ENCODE peak calls at places on chromosomes 12 and 14, in six cellular contexts. O is NB4, X is heart right ventricle, Y is breast epithelium, Z is astrocyte of the cerebellum, B is omental fat pad. H is an unnamed sample.

GRCh38 chr12:26798013-26798412 is 35.0 kb downstream of the ITPR2 start:
- DNase-seq in O (no peak), X (no peak), Y (no peak), Z (no peak), B (no peak), H (no peak)

GRCh38 chr12:120316798-120317257 is 10.8 kb downstream of the PLA2G1B start:
- DNase-seq in O (no peak), X (no peak), Y (no peak), Z (no peak), B (no peak), H (no peak)

GRCh38 chr12:116718578-116719454 is 19.1 kb downstream of the SPRING1 start:
- DNase-seq in O (no peak), X (no peak), Y (no peak), Z (peak; percentile 60), B (no peak), H (no peak)

GRCh38 chr14:81172353-81172752 is 48.4 kb downstream of the GTF2A1 start:
- DNase-seq in O (no peak), X (no peak), Y (no peak), Z (no peak), B (no peak), H (no peak)

GRCh38 chr12:68175566-68176033 is 16.1 kb upstream of the IFNG start:
- DNase-seq in O (no peak), X (no peak), Y (no peak), Z (no peak), B (no peak), H (no peak)

GRCh38 chr12:121241203-121241970 is 31.5 kb downstream of the P2RX4 start:
- DNase-seq in O (peak; percentile 86), X (no peak), Y (no peak), Z (no peak), B (no peak), H (no peak)

GRCh38 chr12:68998036-68998435 is 65.1 kb upstream of the CPM start:
- DNase-seq in O (peak; percentile 56), X (no peak), Y (no peak), Z (no peak), B (no peak), H (no peak)

GRCh38 chr14:100114109-100114765 is 45.2 kb downstream of the DEGS2 start:
- DNase-seq in O (no peak), X (no peak), Y (no peak), Z (no peak), B (no peak), H (no peak)

GRCh38 chr12:24499151-24500146 is 449.5 kb downstream of the BCAT1 start:
- DNase-seq in O (no peak), X (no peak), Y (no peak), Z (no peak), B (no peak), H (no peak)

GRCh38 chr14:65676361-65677014 is 264.0 kb downstream of the FUT8 start:
- DNase-seq in O (no peak), X (no peak), Y (no peak), Z (no peak), B (no peak), H (no peak)

GRCh38 chr14:39396448-39396847 is 35.8 kb downstream of the FBXO33 start:
- DNase-seq in O (peak; percentile 8), X (no peak), Y (no peak), Z (no peak), B (no peak), H (no peak)

GRCh38 chr14:76811561-76811960 is 1.1 kb downstream of the ANGEL1 start:
- DNase-seq in O (peak; percentile 8), X (no peak), Y (no peak), Z (no peak), B (no peak), H (no peak)

GRCh38 chr12:106956048-106956935 is 585 bp downstream of the TMEM263 start:
- DNase-seq in O (peak; percentile 76), X (peak; percentile 68), Y (peak; percentile 62), Z (peak; percentile 57), B (peak; percentile 34), H (no peak)

GRCh38 chr12:92085040-92085439 is 60.6 kb downstream of the BTG1 start:
- DNase-seq in O (no peak), X (no peak), Y (no peak), Z (no peak), B (no peak), H (no peak)

GRCh38 chr12:126873701-126874100 is 1393.3 kb upstream of the TMEM132C start:
- DNase-seq in O (no peak), X (no peak), Y (no peak), Z (no peak), B (no peak), H (no peak)

GRCh38 chr14:58167057-58167456 is 15.0 kb upstream of the ARMH4 start:
- DNase-seq in O (no peak), X (no peak), Y (no peak), Z (no peak), B (no peak), H (no peak)
- TF ChIP-seq CTCF in O (no peak), X (no peak), Y (no peak), Z (no peak), B (no peak), H (no peak)

GRCh38 chr12:13941258-13942249 is 39.8 kb downstream of the GRIN2B start:
- DNase-seq in O (peak; percentile 58), X (peak; percentile 19), Y (no peak), Z (peak; percentile 11), B (no peak), H (no peak)
- TF ChIP-seq CTCF in O (peak; percentile 37), X (peak; percentile 39), Y (no peak), Z (no peak), B (no peak), H (peak; percentile 80)

GRCh38 chr14:105168496-105168978 is at the start of gene JAG2:
- DNase-seq in O (no peak), X (peak; percentile 72), Y (no peak), Z (no peak), B (no peak), H (no peak)

GRCh38 chr14:105168979-105169507 is 467 bp upstream of the JAG2 start:
- DNase-seq in O (no peak), X (peak; percentile 46), Y (no peak), Z (no peak), B (no peak), H (no peak)

GRCh38 chr14:105168093-105168420 is 519 bp downstream of the JAG2 start:
- DNase-seq in O (no peak), X (no peak), Y (no peak), Z (no peak), B (no peak), H (no peak)

GRCh38 chr14:105166571-105167302 is 1.8 kb downstream of the JAG2 start:
- DNase-seq in O (no peak), X (no peak), Y (no peak), Z (no peak), B (no peak), H (no peak)

GRCh38 chr14:105167303-105168092 is 1.1 kb downstream of the JAG2 start:
- DNase-seq in O (no peak), X (no peak), Y (no peak), Z (no peak), B (no peak), H (no peak)
- TF ChIP-seq CTCF in O (no peak), X (no peak), Y (no peak), Z (no peak), B (no peak), H (peak; percentile 61)

GRCh38 chr12:103399986-103400385 is 95.8 kb downstream of the C12orf42 start:
- DNase-seq in O (peak; percentile 47), X (no peak), Y (no peak), Z (no peak), B (no peak), H (no peak)

GRCh38 chr12:103397536-103397935 is 98.2 kb downstream of the C12orf42 start:
- DNase-seq in O (no peak), X (no peak), Y (no peak), Z (no peak), B (no peak), H (no peak)

GRCh38 chr12:103401421-103401820 is 94.3 kb downstream of the C12orf42 start:
- DNase-seq in O (no peak), X (no peak), Y (no peak), Z (no peak), B (no peak), H (no peak)
- TF ChIP-seq CTCF in O (no peak), X (no peak), Y (no peak), Z (no peak), B (no peak), H (no peak)